ENCODE peak calls at places on chromosomes 3 and 15, in eight cellular contexts. H, B, X, Y, C, P, K and J are unnamed samples.

GRCh38 chr3:142288032-142288638 is 62.8 kb upstream of the GK5 start:
- DNase-seq in P (no peak), B (no peak), X (no peak), H (no peak), Y (no peak), C (no peak), K (no peak), J (no peak)

GRCh38 chr3:195085356-195086130 is 185.4 kb downstream of the XXYLT1 start:
- DNase-seq in C (no peak), Y (no peak), B (peak; percentile 3), K (no peak), H (no peak), X (no peak), P (no peak), J (peak; percentile 0)

GRCh38 chr15:74857671-74858365 is 14.9 kb upstream of the ULK3 start:
- DNase-seq in B (no peak), X (no peak), Y (no peak), H (no peak), P (no peak), K (no peak), C (no peak), J (no peak)

GRCh38 chr3:8959683-8960082 is 3.6 kb downstream of the RAD18 start:
- DNase-seq in X (no peak), K (no peak), P (no peak), B (no peak), H (no peak), C (no peak), Y (no peak), J (no peak)

GRCh38 chr3:61807865-61808276 is 246.5 kb downstream of the PTPRG start:
- DNase-seq in H (peak; percentile 24), C (no peak), X (no peak), B (peak; percentile 11), K (no peak), P (peak; percentile 36), Y (no peak), J (peak; percentile 30)

GRCh38 chr3:23888617-23889228 is 28.1 kb downstream of the NKIRAS1 start:
- DNase-seq in P (peak; percentile 49), X (no peak), H (no peak), K (no peak), Y (no peak), B (no peak), C (no peak), J (no peak)

GRCh38 chr3:77686560-77686959 is 646.7 kb downstream of the ROBO2 start:
- DNase-seq in B (no peak), P (no peak), K (no peak), Y (peak; percentile 15), H (no peak), C (no peak), X (no peak), J (no peak)

GRCh38 chr3:8869613-8870012 is 93.7 kb downstream of the RAD18 start:
- DNase-seq in B (no peak), K (no peak), C (no peak), H (peak; percentile 90), P (peak; percentile 98), X (no peak), Y (no peak), J (no peak)

GRCh38 chr3:46908294-46908985 is 30.9 kb downstream of the PTH1R start:
- DNase-seq in P (peak; percentile 60), Y (no peak), X (no peak), K (no peak), B (no peak), C (no peak), H (no peak), J (peak; percentile 47)

GRCh38 chr3:195612075-195612800 is 28.5 kb upstream of the APOD start:
- DNase-seq in K (no peak), B (no peak), X (no peak), Y (no peak), C (no peak), P (peak; percentile 91), H (peak; percentile 94), J (no peak)

GRCh38 chr15:33242669-33243191 is 48.2 kb upstream of the FMN1 start:
- DNase-seq in B (no peak), X (no peak), P (peak; percentile 30), K (no peak), C (no peak), H (no peak), Y (peak; percentile 19), J (peak; percentile 19)

GRCh38 chr15:92921215-92922131 is 21.3 kb downstream of the CHD2 start:
- DNase-seq in X (no peak), C (no peak), K (no peak), B (no peak), Y (no peak), P (peak; percentile 66), H (no peak), J (no peak)

GRCh38 chr3:58459160-58459559 is 25.5 kb upstream of the PDHB start:
- DNase-seq in B (no peak), C (no peak), K (no peak), Y (no peak), H (no peak), X (no peak), P (no peak), J (no peak)

GRCh38 chr3:42148982-42149432 is 57.9 kb downstream of the TRAK1 start:
- DNase-seq in X (no peak), Y (peak; percentile 71), H (peak; percentile 12), K (no peak), C (no peak), P (peak; percentile 95), B (peak; percentile 86), J (peak; percentile 17)